ENCODE peak calls at places on chromosomes 16 and 17, in six cellular contexts. F is activated CD4-positive, CD25-positive, alpha-beta regulatory T cell treated with anti-CD3 and anti-CD28 coated beads, Interleukin-2, amount 50 U/mL, for 16 hours; S is NCI-H2171; P is CD4-positive, alpha-beta T cell; T is COR-L47; H is NCI-H1930. M is an unnamed sample.

GRCh38 chr17:64130559-64131001 is 636 bp upstream of the ERN1 start:
- DNase-seq in P (no peak), F (peak), S (no peak), H (no peak), T (no peak), M (no peak)

GRCh38 chr17:82412535-82413520 is 5.3 kb upstream of the HEXD start:
- DNase-seq in H (no peak), F (no peak), S (no peak), T (peak), P (no peak), M (peak)

GRCh38 chr16:84460406-84461028 is 43.9 kb downstream of the MEAK7 start:
- DNase-seq in H (no peak), F (no peak), S (no peak), T (no peak), P (no peak), M (no peak)

GRCh38 chr16:4588961-4589360 is 25.7 kb downstream of the UBALD1 start:
- DNase-seq in S (no peak), H (no peak), F (no peak), P (no peak), T (no peak), M (no peak)

GRCh38 chr17:70208825-70209555 is 39.7 kb downstream of the KCNJ2 start:
- DNase-seq in S (no peak), P (no peak), F (no peak), H (no peak), T (no peak), M (no peak)

GRCh38 chr17:6534846-6535514 is 21.4 kb downstream of the PITPNM3 start:
- DNase-seq in P (no peak), S (no peak), H (no peak), F (no peak), T (no peak), M (no peak)

GRCh38 chr16:86389566-86390328 is 120.6 kb upstream of the FOXF1 start:
- DNase-seq in P (no peak), F (no peak), H (no peak), S (no peak), T (no peak), M (no peak)

GRCh38 chr17:83068641-83069570 is 10.5 kb upstream of the METRNL start:
- DNase-seq in S (no peak), F (no peak), H (no peak), P (no peak), T (no peak), M (no peak)

GRCh38 chr16:56281256-56281805 is 90.0 kb downstream of the GNAO1 start:
- DNase-seq in H (no peak), S (peak), T (peak), F (no peak), P (no peak), M (peak)

GRCh38 chr17:15260376-15261062 is 4.6 kb downstream of the PMP22 start:
- DNase-seq in H (no peak), S (no peak), P (no peak), T (no peak), F (no peak), M (peak)

GRCh38 chr17:74337834-74338500 is 11.9 kb downstream of the KIF19 start:
- DNase-seq in T (no peak), S (peak), P (no peak), H (no peak), F (no peak), M (no peak)

GRCh38 chr16:26987631-26988030 is 79.1 kb upstream of the C16orf82 start:
- DNase-seq in P (no peak), F (no peak), S (no peak), T (no peak), H (no peak), M (no peak)

GRCh38 chr16:2244301-2244700 is 7.1 kb downstream of the ECI1 start:
- DNase-seq in H (no peak), F (no peak), P (no peak), S (no peak), T (no peak), M (no peak)

GRCh38 chr17:17568772-17569195 is 22.7 kb downstream of the PEMT start:
- DNase-seq in P (peak), T (no peak), H (no peak), S (no peak), F (peak), M (peak)

GRCh38 chr16:2328428-2328827 is 12.1 kb downstream of the ABCA3 start:
- DNase-seq in F (no peak), H (no peak), T (no peak), P (no peak), S (no peak), M (no peak)